ENCODE peak calls at places on chromosomes 2 and 18, in seven cellular contexts. O, U, X, J, W, H and A are unnamed samples.

GRCh38 chr2:2516386-2516785 is 185.3 kb upstream of the MYT1L start:
- DNase-seq in O (no peak), U (no peak), X (no peak), J (no peak), W (no peak), H (peak), A (peak)

GRCh38 chr2:177432703-177433102 is 40.1 kb downstream of the AGPS start:
- DNase-seq in O (no peak), U (no peak), X (no peak), J (no peak), W (no peak), H (no peak), A (no peak)

GRCh38 chr2:203891474-203891873 is 23.9 kb downstream of the CTLA4 start:
- DNase-seq in O (no peak), U (no peak), X (peak), J (no peak), W (no peak), H (peak), A (peak)

GRCh38 chr2:64738026-64738425 is 84.3 kb upstream of the SERTAD2 start:
- DNase-seq in O (no peak), U (no peak), X (no peak), J (no peak), W (no peak), H (no peak), A (no peak)

GRCh38 chr18:8480506-8481328 is 128.5 kb upstream of the RAB12 start:
- DNase-seq in O (peak), U (no peak), X (peak), J (no peak), W (peak), H (peak), A (no peak)

GRCh38 chr2:27261926-27262298 is 935 bp downstream of the SLC30A3 start:
- DNase-seq in O (no peak), U (no peak), X (no peak), J (no peak), W (no peak), H (no peak), A (peak)

GRCh38 chr2:156199588-156199987 is 132.9 kb downstream of the NR4A2 start:
- DNase-seq in O (no peak), U (no peak), X (no peak), J (no peak), W (no peak), H (no peak), A (no peak)

GRCh38 chr2:2874805-2875204 is 502.8 kb downstream of the EIPR1 start:
- DNase-seq in O (no peak), U (no peak), X (no peak), J (no peak), W (no peak), H (no peak), A (no peak)

GRCh38 chr2:64649626-64650025 is 4.1 kb downstream of the SERTAD2 start:
- DNase-seq in O (no peak), U (peak), X (no peak), J (no peak), W (no peak), H (no peak), A (peak)

GRCh38 chr2:49940616-49941015 is 786.3 kb upstream of the FSHR start:
- DNase-seq in O (no peak), U (no peak), X (no peak), J (no peak), W (no peak), H (no peak), A (no peak)

GRCh38 chr2:42241517-42241916 is 72.4 kb downstream of the EML4 start:
- DNase-seq in O (peak), U (no peak), X (no peak), J (no peak), W (no peak), H (no peak), A (no peak)

GRCh38 chr2:190551928-190552327 is 17.4 kb upstream of the NEMP2 start:
- DNase-seq in O (no peak), U (no peak), X (peak), J (peak), W (no peak), H (no peak), A (no peak)

GRCh38 chr2:217478831-217479435 is 523.9 kb downstream of the TNS1 start:
- DNase-seq in O (no peak), U (no peak), X (no peak), J (no peak), W (peak), H (no peak), A (no peak)

GRCh38 chr2:15939854-15940660 is at the start of gene MYCN:
- DNase-seq in O (peak), U (peak), X (peak), J (no peak), W (peak), H (no peak), A (peak)

DNA sequence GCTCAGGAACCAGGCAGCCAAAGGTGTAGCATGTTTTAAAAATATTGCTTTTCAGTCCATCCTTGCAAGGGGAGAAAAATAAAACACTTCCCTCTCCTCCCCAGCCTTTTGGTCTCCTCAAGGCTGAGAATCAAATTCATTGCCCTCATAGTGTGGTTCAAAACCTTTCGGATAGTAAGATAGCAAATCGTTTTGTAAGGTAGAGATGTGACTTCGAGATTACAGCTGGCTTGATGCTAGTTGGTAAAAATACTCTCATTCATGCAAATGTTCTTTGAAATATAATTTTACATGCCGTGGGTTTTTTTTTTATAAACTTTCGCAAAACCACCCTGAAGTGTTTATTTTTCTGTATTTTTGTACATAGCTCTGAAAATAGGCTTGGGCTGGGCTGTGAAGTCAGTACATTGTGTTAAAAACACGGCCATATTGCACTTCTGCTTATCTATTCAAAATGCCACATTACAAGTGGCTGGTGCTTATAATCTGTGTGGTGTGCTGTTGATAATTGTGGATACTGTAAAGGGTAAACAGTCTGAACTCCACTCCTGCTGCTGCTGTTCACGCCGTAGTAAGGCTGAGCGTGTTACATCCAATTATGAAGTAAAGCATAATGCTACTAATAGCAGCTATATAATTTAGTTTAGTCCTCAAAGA is 172.0 kb upstream of the SIX3 start:
- DNase-seq in O (no peak), U (no peak), X (no peak), J (no peak), W (no peak), H (no peak), A (no peak)
- H3K27ac ChIP-seq in O (no peak), U (no peak), X (no peak), J (no peak), W (no peak), H (no peak), A (no peak)

GRCh38 chr18:43160509-43160908 is 45.0 kb upstream of the RIT2 start:
- DNase-seq in O (no peak), U (no peak), X (peak), J (no peak), W (no peak), H (no peak), A (no peak)
- H3K27ac ChIP-seq in O (no peak), U (no peak), X (no peak), J (no peak), W (no peak), H (no peak), A (no peak)

GRCh38 chr2:39930175-39930926 is 151.3 kb upstream of the THUMPD2 start:
- DNase-seq in O (no peak), U (no peak), X (no peak), J (no peak), W (no peak), H (no peak), A (no peak)
- H3K27ac ChIP-seq in O (no peak), U (no peak), X (no peak), J (no peak), W (no peak), H (no peak), A (no peak)

GRCh38 chr2:207502199-207502598 is 27.6 kb upstream of the CREB1 start:
- DNase-seq in O (no peak), U (no peak), X (no peak), J (no peak), W (no peak), H (no peak), A (no peak)
- H3K27ac ChIP-seq in O (no peak), U (no peak), X (peak), J (no peak), W (no peak), H (no peak), A (peak)